ENCODE peak calls at places on chromosome 6, in eight cellular contexts. K is right atrium auricular region, H is mucosa of descending colon, L is pancreas, B is prostate gland, N is K562, S is IMR-90, I is AG09309. J is an unnamed sample.

GRCh38 chr6:22886881-22887581 is 317.7 kb downstream of the HDGFL1 start:
- DNase-seq in L (no peak), S (peak), K (no peak), H (no peak), B (no peak), I (no peak), N (no peak), J (peak)

GRCh38 chr6:112595841-112596240 is 248.7 kb downstream of the RFPL4B start:
- DNase-seq in B (no peak), S (peak), H (no peak), N (no peak), I (no peak), L (no peak), K (no peak), J (no peak)

GRCh38 chr6:102402635-102403329 is 1009.3 kb downstream of the GRIK2 start:
- DNase-seq in I (no peak), H (no peak), B (no peak), L (no peak), K (no peak), N (no peak), S (no peak), J (no peak)

GRCh38 chr6:136920858-136921520 is 1.1 kb upstream of the SLC35D3 start:
- DNase-seq in H (peak), S (no peak), I (no peak), L (no peak), N (no peak), B (no peak), K (no peak), J (peak)

GRCh38 chr6:22126910-22127309 is 169.9 kb downstream of the PRL start:
- DNase-seq in N (no peak), B (no peak), S (no peak), I (no peak), H (no peak), L (no peak), K (no peak), J (no peak)

GRCh38 chr6:20213271-20213798 is 1.1 kb upstream of the MBOAT1 start:
- DNase-seq in L (no peak), K (no peak), S (no peak), H (no peak), I (no peak), N (no peak), B (no peak), J (peak)

GRCh38 chr6:16762265-16762546 is 946 bp upstream of the ATXN1 start:
- DNase-seq in B (no peak), N (no peak), K (no peak), L (no peak), H (no peak), S (no peak), I (no peak), J (no peak)

GRCh38 chr6:165922309-165922794 is 245.3 kb downstream of the TBXT start:
- DNase-seq in I (no peak), B (no peak), N (no peak), L (no peak), H (no peak), K (no peak), S (peak), J (peak)

GRCh38 chr6:90370493-90370959 is 73.9 kb upstream of the BACH2 start:
- DNase-seq in I (no peak), K (no peak), S (peak), B (no peak), H (no peak), N (no peak), L (no peak), J (peak)

GRCh38 chr6:109739671-109740070 is 48.6 kb downstream of the FIG4 start:
- DNase-seq in H (no peak), K (no peak), L (no peak), I (no peak), B (no peak), N (no peak), S (no peak), J (no peak)

GRCh38 chr6:154318711-154319110 is 37.9 kb downstream of the IPCEF1 start:
- DNase-seq in H (no peak), L (no peak), K (no peak), B (no peak), S (peak), N (no peak), I (no peak), J (no peak)

GRCh38 chr6:159044899-159045727 is at the start of gene TAGAP:
- DNase-seq in K (peak), H (peak), B (peak), L (peak), S (peak), N (no peak), I (no peak), J (peak)

GRCh38 chr6:115551510-115551909 is 509.2 kb downstream of the FRK start:
- DNase-seq in S (no peak), N (no peak), L (peak), I (no peak), K (no peak), B (no peak), H (no peak), J (no peak)

GRCh38 chr6:149913085-149913484 is 9.8 kb downstream of the RAET1G start:
- DNase-seq in S (no peak), H (no peak), N (no peak), B (no peak), L (no peak), K (peak), I (no peak), J (no peak)

GRCh38 chr6:14889698-14890593 is 355.9 kb upstream of the JARID2 start:
- DNase-seq in S (no peak), L (no peak), N (no peak), B (peak), K (no peak), H (no peak), I (no peak), J (no peak)

GRCh38 chr6:137216106-137216505 is 3.1 kb downstream of the IFNGR1 start:
- DNase-seq in I (no peak), S (peak), K (no peak), H (no peak), B (no peak), N (no peak), L (no peak), J (no peak)

GRCh38 chr6:136723780-136724179 is 68.5 kb downstream of the MAP3K5 start:
- DNase-seq in K (no peak), I (no peak), S (no peak), H (no peak), L (no peak), B (no peak), N (no peak), J (no peak)

GRCh38 chr6:112348334-112348874 is 1.3 kb downstream of the RFPL4B start:
- DNase-seq in S (no peak), B (no peak), K (no peak), L (no peak), I (no peak), N (no peak), H (no peak), J (no peak)

GRCh38 chr6:122995930-122996796 is at the start of gene CLVS2:
- DNase-seq in N (no peak), S (no peak), B (peak), H (no peak), L (no peak), K (no peak), I (no peak), J (peak)

GRCh38 chr6:50724381-50725124 is 11.2 kb downstream of the TFAP2D start:
- DNase-seq in N (no peak), H (no peak), S (no peak), K (no peak), B (no peak), L (no peak), I (no peak), J (no peak)

GRCh38 chr6:134097114-134097707 is 44.8 kb upstream of the SLC2A12 start:
- DNase-seq in L (peak), I (peak), K (no peak), N (peak), H (no peak), S (peak), B (peak), J (peak)

GRCh38 chr6:134201716-134202115 is 116.2 kb downstream of the SGK1 start:
- DNase-seq in I (no peak), L (no peak), H (no peak), B (no peak), N (no peak), S (no peak), K (no peak), J (peak)

GRCh38 chr6:22764521-22764920 is 195.2 kb downstream of the HDGFL1 start:
- DNase-seq in B (no peak), L (no peak), I (no peak), H (no peak), K (no peak), S (peak), N (no peak), J (peak)

GRCh38 chr6:160031442-160031841 is 62.6 kb downstream of the IGF2R start:
- DNase-seq in B (no peak), I (no peak), L (no peak), K (no peak), S (peak), N (no peak), H (no peak), J (no peak)

GRCh38 chr6:96015791-96016776 is at the start of gene FUT9:
- DNase-seq in H (peak), N (no peak), S (no peak), L (peak), B (peak), K (no peak), I (no peak), J (no peak)

GRCh38 chr6:139250296-139251274 is 41.2 kb downstream of the TXLNB start:
- DNase-seq in S (peak), L (peak), H (peak), K (no peak), N (peak), I (peak), B (no peak), J (peak)

GRCh38 chr6:14250573-14250972 is 133.0 kb downstream of the CD83 start:
- DNase-seq in N (no peak), I (no peak), B (no peak), H (no peak), L (no peak), K (no peak), S (no peak), J (no peak)

GRCh38 chr6:91352878-91353277 is 766.0 kb upstream of the MAP3K7 start:
- DNase-seq in K (no peak), I (no peak), B (peak), S (no peak), L (no peak), H (no peak), N (no peak), J (peak)

GRCh38 chr6:1722801-1723200 is 113.1 kb downstream of the FOXC1 start:
- DNase-seq in K (no peak), H (no peak), B (no peak), L (no peak), I (no peak), S (no peak), N (no peak), J (no peak)

GRCh38 chr6:43853066-43853650 is 83.1 kb downstream of the VEGFA start:
- DNase-seq in S (no peak), B (no peak), N (no peak), L (no peak), H (no peak), K (no peak), I (no peak), J (peak)

GRCh38 chr6:42819803-42820508 is 38.1 kb downstream of the BICRAL start:
- DNase-seq in S (no peak), B (no peak), L (no peak), N (peak), K (no peak), H (no peak), I (no peak), J (peak)

GRCh38 chr6:25007269-25007699 is 71.5 kb upstream of the RIPOR2 start:
- DNase-seq in B (no peak), K (no peak), N (no peak), L (no peak), H (no peak), I (no peak), S (no peak), J (no peak)

GRCh38 chr6:154247119-154247814 is 109.3 kb downstream of the IPCEF1 start:
- DNase-seq in N (no peak), I (no peak), B (no peak), L (no peak), H (no peak), S (no peak), K (no peak), J (peak)

GRCh38 chr6:105058316-105058715 is 101.4 kb downstream of the LIN28B start:
- DNase-seq in I (no peak), S (no peak), B (no peak), H (no peak), K (no peak), L (no peak), N (no peak), J (no peak)

GRCh38 chr6:137155830-137156229 is 17.6 kb downstream of the IL22RA2 start:
- DNase-seq in K (no peak), B (no peak), I (peak), S (no peak), L (no peak), H (no peak), N (no peak), J (peak)

GRCh38 chr6:108171918-108172516 is 6.2 kb downstream of the NR2E1 start:
- DNase-seq in H (no peak), B (no peak), S (no peak), K (no peak), I (no peak), L (no peak), N (no peak), J (no peak)

GRCh38 chr6:108174371-108175175 is 8.8 kb downstream of the NR2E1 start:
- DNase-seq in S (peak), N (no peak), K (no peak), H (peak), I (no peak), B (no peak), L (no peak), J (peak)

GRCh38 chr6:108175176-108175591 is 9.4 kb downstream of the NR2E1 start:
- DNase-seq in I (no peak), B (no peak), S (no peak), N (no peak), H (no peak), K (no peak), L (no peak), J (no peak)

GRCh38 chr6:108176281-108177089 is 10.7 kb downstream of the NR2E1 start:
- DNase-seq in S (no peak), L (no peak), K (no peak), I (no peak), N (no peak), H (no peak), B (no peak), J (no peak)

DNA sequence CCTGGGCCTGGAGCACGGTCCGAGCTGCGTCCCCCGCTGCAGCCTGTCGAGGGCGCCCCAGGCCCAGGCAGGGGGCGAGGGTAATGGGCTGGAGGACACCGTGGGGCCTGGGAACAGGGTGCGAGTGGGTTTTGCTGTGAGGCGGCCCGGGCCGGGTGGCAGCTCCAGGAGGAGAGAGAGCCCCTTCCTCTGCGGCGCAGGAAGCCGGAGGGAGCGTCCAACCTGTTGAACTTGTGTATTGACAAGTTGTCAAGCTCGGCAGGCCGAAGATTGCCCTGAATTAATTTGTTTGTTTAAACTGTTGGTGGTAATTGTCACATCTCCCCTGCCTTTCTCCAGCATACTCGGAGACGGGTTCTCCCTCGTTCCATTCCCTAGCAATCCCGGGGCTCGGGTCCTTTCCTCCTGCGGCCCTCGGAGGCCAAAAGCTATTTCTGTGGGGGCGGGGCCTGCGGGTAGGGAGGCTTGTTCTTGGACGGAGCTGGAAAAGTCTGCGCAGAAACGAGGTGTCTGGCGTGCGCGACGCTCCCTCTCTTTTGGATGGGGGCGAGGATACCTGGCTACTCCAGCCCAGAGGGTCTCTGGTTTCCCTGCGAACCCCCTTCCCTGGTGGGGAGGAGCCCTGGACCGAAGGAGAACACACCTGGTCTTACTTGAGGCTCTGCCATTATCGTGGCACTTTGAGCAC is 9.9 kb downstream of the NR2E1 start:
- DNase-seq in B (no peak), S (no peak), H (peak), K (no peak), I (no peak), N (peak), L (peak), J (no peak)
- TF ChIP-seq CTCF in B (no peak), S (no peak), H (no peak), K (no peak), I (no peak), N (peak), L (no peak), J (no peak)

GRCh38 chr6:156633291-156633690 is 143.9 kb upstream of the ARID1B start:
- DNase-seq in I (no peak), S (no peak), L (no peak), B (no peak), K (no peak), N (no peak), H (no peak), J (no peak)

GRCh38 chr6:156639023-156639728 is 138.0 kb upstream of the ARID1B start:
- DNase-seq in L (no peak), K (no peak), H (no peak), S (no peak), B (no peak), I (no peak), N (no peak), J (no peak)

GRCh38 chr6:156634048-156634447 is 143.1 kb upstream of the ARID1B start:
- DNase-seq in S (no peak), B (no peak), K (no peak), H (no peak), I (no peak), N (no peak), L (no peak), J (no peak)

GRCh38 chr6:156638581-156638980 is 138.6 kb upstream of the ARID1B start:
- DNase-seq in K (no peak), H (no peak), B (no peak), N (no peak), L (no peak), I (no peak), S (no peak), J (no peak)

GRCh38 chr6:156634971-156635371 is 142.2 kb upstream of the ARID1B start:
- DNase-seq in H (no peak), B (no peak), I (no peak), S (no peak), L (no peak), K (no peak), N (no peak), J (no peak)
- H3K4me3 ChIP-seq in H (no peak), B (no peak), I (peak), S (peak), L (no peak), K (peak), N (no peak), J (no peak)

GRCh38 chr6:167504412-167504961 is 179.6 kb downstream of the TTLL2 start:
- DNase-seq in L (no peak), N (no peak), H (no peak), B (no peak), K (no peak), S (no peak), I (no peak), J (no peak)

GRCh38 chr6:167502471-167502870 is 177.6 kb downstream of the TTLL2 start:
- DNase-seq in K (no peak), S (no peak), H (no peak), N (no peak), L (no peak), I (no peak), B (no peak), J (no peak)

GRCh38 chr6:167499161-167499660 is 174.3 kb downstream of the TTLL2 start:
- DNase-seq in K (no peak), I (no peak), H (peak), B (no peak), L (no peak), N (no peak), S (no peak), J (no peak)

GRCh38 chr6:167500961-167501360 is 176.1 kb downstream of the TTLL2 start:
- DNase-seq in B (no peak), H (no peak), S (no peak), I (no peak), K (no peak), N (no peak), L (no peak), J (no peak)

GRCh38 chr6:167501831-167502385 is 177.0 kb downstream of the TTLL2 start:
- DNase-seq in H (peak), K (no peak), I (no peak), B (peak), L (peak), N (peak), S (no peak), J (peak)
- TF ChIP-seq CTCF in H (peak), K (no peak), I (no peak), B (no peak), L (peak), N (peak), S (no peak), J (peak)

GRCh38 chr6:132088150-132088549 is 137.0 kb upstream of the CCN2 start:
- DNase-seq in S (no peak), K (no peak), N (no peak), H (no peak), B (no peak), L (no peak), I (no peak), J (no peak)

GRCh38 chr6:132085731-132086130 is 134.6 kb upstream of the CCN2 start:
- DNase-seq in S (no peak), B (no peak), I (no peak), N (no peak), K (no peak), H (no peak), L (no peak), J (peak)

GRCh38 chr6:132082421-132082820 is 131.2 kb upstream of the CCN2 start:
- DNase-seq in S (peak), L (no peak), N (no peak), I (no peak), B (no peak), H (no peak), K (no peak), J (no peak)

GRCh38 chr6:132087391-132087790 is 136.2 kb upstream of the CCN2 start:
- DNase-seq in S (no peak), N (no peak), I (no peak), L (no peak), B (no peak), K (no peak), H (no peak), J (peak)

GRCh38 chr6:132084811-132085509 is 133.8 kb upstream of the CCN2 start:
- DNase-seq in B (no peak), I (peak), N (no peak), H (no peak), L (no peak), S (peak), K (no peak), J (peak)
- H3K4me3 ChIP-seq in B (no peak), I (no peak), N (no peak), H (no peak), L (no peak), S (peak), K (no peak), J (peak)

J was measured in choroid plexus epithelial cell.